ENCODE peak calls at places on chromosome 10, in four cellular contexts. One of them, this sample, is unnamed.
A peak's percentile ranks its signal among the peaks of the same experiment; 100 is the strongest.

GRCh38 chr10:75406158-75407065 is 4.8 kb upstream of the ZNF503 start:
- DNase-seq in activated B cell treated with CpG ODN at 0.5 μM for 24 hours: no peak
- DNase-seq in PC-9: no peak
- DNase-seq in CD8-positive, alpha-beta T cell: no peak
- DNase-seq in this sample: no peak

GRCh38 chr10:89342219-89342966 is 14.6 kb downstream of the IFIT3 start:
- DNase-seq in activated B cell treated with CpG ODN at 0.5 μM for 24 hours: no peak
- DNase-seq in PC-9: no peak
- DNase-seq in CD8-positive, alpha-beta T cell: no peak
- DNase-seq in this sample: no peak

GRCh38 chr10:99329238-99329890 is at the start of gene CNNM1:
- DNase-seq in CD8-positive, alpha-beta T cell: no peak
- DNase-seq in PC-9: no peak
- DNase-seq in activated B cell treated with CpG ODN at 0.5 μM for 24 hours: no peak
- DNase-seq in this sample: no peak

GRCh38 chr10:16116404-16117304 is 256.3 kb upstream of the MINDY3 start:
- DNase-seq in PC-9: peak; percentile 1
- DNase-seq in activated B cell treated with CpG ODN at 0.5 μM for 24 hours: no peak
- DNase-seq in CD8-positive, alpha-beta T cell: no peak
- DNase-seq in this sample: no peak

GRCh38 chr10:8279598-8279997 is 225.1 kb downstream of the GATA3 start:
- DNase-seq in PC-9: peak; percentile 34
- DNase-seq in CD8-positive, alpha-beta T cell: no peak
- DNase-seq in activated B cell treated with CpG ODN at 0.5 μM for 24 hours: no peak
- DNase-seq in this sample: no peak

GRCh38 chr10:91901784-91902677 is 7.3 kb downstream of the FGFBP3 start:
- DNase-seq in CD8-positive, alpha-beta T cell: peak; percentile 32
- DNase-seq in activated B cell treated with CpG ODN at 0.5 μM for 24 hours: no peak
- DNase-seq in PC-9: peak; percentile 12
- DNase-seq in this sample: peak; percentile 37

GRCh38 chr10:24150853-24151252 is 58.1 kb upstream of the KIAA1217 start:
- DNase-seq in CD8-positive, alpha-beta T cell: no peak
- DNase-seq in activated B cell treated with CpG ODN at 0.5 μM for 24 hours: no peak
- DNase-seq in PC-9: no peak
- DNase-seq in this sample: no peak

GRCh38 chr10:60896033-60896432 is 48.0 kb downstream of the RHOBTB1 start:
- DNase-seq in CD8-positive, alpha-beta T cell: no peak
- DNase-seq in activated B cell treated with CpG ODN at 0.5 μM for 24 hours: no peak
- DNase-seq in PC-9: no peak
- DNase-seq in this sample: no peak

GRCh38 chr10:89278034-89278535 is 23.8 kb upstream of the IFIT2 start:
- DNase-seq in CD8-positive, alpha-beta T cell: no peak
- DNase-seq in activated B cell treated with CpG ODN at 0.5 μM for 24 hours: no peak
- DNase-seq in PC-9: peak; percentile 69
- DNase-seq in this sample: no peak

GRCh38 chr10:89086801-89087513 is 96.4 kb downstream of the FAS start:
- DNase-seq in PC-9: no peak
- DNase-seq in activated B cell treated with CpG ODN at 0.5 μM for 24 hours: no peak
- DNase-seq in CD8-positive, alpha-beta T cell: no peak
- DNase-seq in this sample: no peak

GRCh38 chr10:46550076-46550790 is 6.2 kb downstream of the GPRIN2 start:
- DNase-seq in activated B cell treated with CpG ODN at 0.5 μM for 24 hours: no peak
- DNase-seq in PC-9: no peak
- DNase-seq in CD8-positive, alpha-beta T cell: peak; percentile 6
- DNase-seq in this sample: peak; percentile 9

GRCh38 chr10:3107426-3107961 is 40.1 kb downstream of the PFKP start:
- DNase-seq in activated B cell treated with CpG ODN at 0.5 μM for 24 hours: no peak
- DNase-seq in CD8-positive, alpha-beta T cell: no peak
- DNase-seq in PC-9: peak; percentile 74
- DNase-seq in this sample: no peak

GRCh38 chr10:90087197-90088007 is 386.0 kb downstream of the KIF20B start:
- DNase-seq in CD8-positive, alpha-beta T cell: no peak
- DNase-seq in activated B cell treated with CpG ODN at 0.5 μM for 24 hours: no peak
- DNase-seq in PC-9: no peak
- DNase-seq in this sample: no peak

GRCh38 chr10:94292448-94293118 is 70.2 kb downstream of the NOC3L start:
- DNase-seq in CD8-positive, alpha-beta T cell: no peak
- DNase-seq in PC-9: peak; percentile 4
- DNase-seq in activated B cell treated with CpG ODN at 0.5 μM for 24 hours: no peak
- DNase-seq in this sample: no peak

GRCh38 chr10:111872591-111872990 is 311.0 kb downstream of the GPAM start:
- DNase-seq in PC-9: no peak
- DNase-seq in CD8-positive, alpha-beta T cell: no peak
- DNase-seq in activated B cell treated with CpG ODN at 0.5 μM for 24 hours: no peak
- DNase-seq in this sample: no peak

GRCh38 chr10:12950583-12951128 is 50.9 kb downstream of the CCDC3 start:
- DNase-seq in CD8-positive, alpha-beta T cell: no peak
- DNase-seq in activated B cell treated with CpG ODN at 0.5 μM for 24 hours: no peak
- DNase-seq in PC-9: no peak
- DNase-seq in this sample: no peak

GRCh38 chr10:1347962-1348772 is 292.0 kb downstream of the WDR37 start:
- DNase-seq in CD8-positive, alpha-beta T cell: no peak
- DNase-seq in PC-9: no peak
- DNase-seq in activated B cell treated with CpG ODN at 0.5 μM for 24 hours: no peak
- DNase-seq in this sample: no peak

GRCh38 chr10:124251317-124251716 is 157.9 kb upstream of the CHST15 start:
- DNase-seq in PC-9: no peak
- DNase-seq in activated B cell treated with CpG ODN at 0.5 μM for 24 hours: no peak
- DNase-seq in CD8-positive, alpha-beta T cell: no peak
- DNase-seq in this sample: no peak

GRCh38 chr10:124249196-124249595 is 155.8 kb upstream of the CHST15 start:
- DNase-seq in CD8-positive, alpha-beta T cell: no peak
- DNase-seq in PC-9: no peak
- DNase-seq in activated B cell treated with CpG ODN at 0.5 μM for 24 hours: no peak
- DNase-seq in this sample: no peak

GRCh38 chr10:124250506-124250905 is 157.1 kb upstream of the CHST15 start:
- DNase-seq in PC-9: no peak
- DNase-seq in CD8-positive, alpha-beta T cell: no peak
- DNase-seq in activated B cell treated with CpG ODN at 0.5 μM for 24 hours: no peak
- DNase-seq in this sample: no peak

GRCh38 chr10:124248646-124249045 is 155.2 kb upstream of the CHST15 start:
- DNase-seq in PC-9: no peak
- DNase-seq in CD8-positive, alpha-beta T cell: no peak
- DNase-seq in activated B cell treated with CpG ODN at 0.5 μM for 24 hours: no peak
- DNase-seq in this sample: no peak

GRCh38 chr10:124249812-124250432 is 156.5 kb upstream of the CHST15 start:
- DNase-seq in activated B cell treated with CpG ODN at 0.5 μM for 24 hours: no peak
- DNase-seq in PC-9: no peak
- DNase-seq in CD8-positive, alpha-beta T cell: no peak
- DNase-seq in this sample: no peak
- TF ChIP-seq CTCF in activated B cell treated with CpG ODN at 0.5 μM for 24 hours: no peak
- TF ChIP-seq CTCF in PC-9: peak; percentile 38
- TF ChIP-seq CTCF in CD8-positive, alpha-beta T cell: no peak
- TF ChIP-seq CTCF in this sample: no peak

GRCh38 chr10:84204610-84205009 is 10.3 kb downstream of the CDHR1 start:
- DNase-seq in activated B cell treated with CpG ODN at 0.5 μM for 24 hours: no peak
- DNase-seq in CD8-positive, alpha-beta T cell: no peak
- DNase-seq in PC-9: no peak
- DNase-seq in this sample: no peak

GRCh38 chr10:84205853-84206513 is 11.6 kb downstream of the CDHR1 start:
- DNase-seq in PC-9: no peak
- DNase-seq in CD8-positive, alpha-beta T cell: no peak
- DNase-seq in activated B cell treated with CpG ODN at 0.5 μM for 24 hours: no peak
- DNase-seq in this sample: no peak

GRCh38 chr10:84204122-84204521 is 9.8 kb downstream of the CDHR1 start:
- DNase-seq in CD8-positive, alpha-beta T cell: no peak
- DNase-seq in PC-9: no peak
- DNase-seq in activated B cell treated with CpG ODN at 0.5 μM for 24 hours: no peak
- DNase-seq in this sample: no peak

GRCh38 chr10:84208023-84208422 is 13.7 kb downstream of the CDHR1 start:
- DNase-seq in activated B cell treated with CpG ODN at 0.5 μM for 24 hours: no peak
- DNase-seq in CD8-positive, alpha-beta T cell: no peak
- DNase-seq in PC-9: no peak
- DNase-seq in this sample: no peak

GRCh38 chr10:84205049-84205852 is 10.9 kb downstream of the CDHR1 start:
- DNase-seq in PC-9: peak; percentile 40
- DNase-seq in CD8-positive, alpha-beta T cell: peak; percentile 76
- DNase-seq in activated B cell treated with CpG ODN at 0.5 μM for 24 hours: peak; percentile 49
- DNase-seq in this sample: peak; percentile 67
- TF ChIP-seq CTCF in PC-9: peak; percentile 90
- TF ChIP-seq CTCF in CD8-positive, alpha-beta T cell: peak; percentile 81
- TF ChIP-seq CTCF in activated B cell treated with CpG ODN at 0.5 μM for 24 hours: no peak
- TF ChIP-seq CTCF in this sample: peak; percentile 90

GRCh38 chr10:96417432-96417831 is 58.6 kb upstream of the OPALIN start:
- DNase-seq in CD8-positive, alpha-beta T cell: no peak
- DNase-seq in PC-9: no peak
- DNase-seq in activated B cell treated with CpG ODN at 0.5 μM for 24 hours: no peak
- DNase-seq in this sample: no peak
- TF ChIP-seq CTCF in CD8-positive, alpha-beta T cell: no peak
- TF ChIP-seq CTCF in PC-9: no peak
- TF ChIP-seq CTCF in activated B cell treated with CpG ODN at 0.5 μM for 24 hours: no peak
- TF ChIP-seq CTCF in this sample: no peak

DNA sequence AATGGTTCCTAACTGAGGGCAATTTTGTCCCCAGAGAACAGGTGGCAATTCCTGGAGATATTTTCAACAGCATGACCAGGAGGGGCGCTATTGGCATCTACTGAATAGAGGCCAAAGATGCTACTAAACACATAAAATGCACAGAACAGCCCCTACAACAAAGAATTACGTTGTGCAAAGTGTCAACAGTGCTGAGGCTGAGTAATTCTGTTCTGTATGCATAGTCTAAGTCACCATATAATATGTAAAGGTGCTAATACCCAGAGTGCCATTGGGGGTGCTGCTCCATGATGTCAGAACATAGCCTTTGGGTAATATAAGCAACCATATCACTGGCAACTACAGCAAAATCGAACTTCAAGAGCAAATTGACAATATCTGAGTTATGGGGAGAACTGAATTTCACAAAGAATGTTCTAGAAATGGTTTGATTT is 213.3 kb upstream of the PHYHIPL start:
- DNase-seq in PC-9: no peak
- DNase-seq in activated B cell treated with CpG ODN at 0.5 μM for 24 hours: no peak
- DNase-seq in CD8-positive, alpha-beta T cell: no peak
- DNase-seq in this sample: no peak
- TF ChIP-seq CTCF in PC-9: peak; percentile 47
- TF ChIP-seq CTCF in activated B cell treated with CpG ODN at 0.5 μM for 24 hours: no peak
- TF ChIP-seq CTCF in CD8-positive, alpha-beta T cell: no peak
- TF ChIP-seq CTCF in this sample: no peak

GRCh38 chr10:96831867-96832720 is at the start of gene LCOR:
- DNase-seq in activated B cell treated with CpG ODN at 0.5 μM for 24 hours: peak; percentile 87
- DNase-seq in PC-9: peak; percentile 79
- DNase-seq in CD8-positive, alpha-beta T cell: peak; percentile 80
- DNase-seq in this sample: peak; percentile 82
- TF ChIP-seq CTCF in activated B cell treated with CpG ODN at 0.5 μM for 24 hours: no peak
- TF ChIP-seq CTCF in PC-9: no peak
- TF ChIP-seq CTCF in CD8-positive, alpha-beta T cell: no peak
- TF ChIP-seq CTCF in this sample: no peak

GRCh38 chr10:133143546-133143945 is 16.5 kb upstream of the KNDC1 start:
- DNase-seq in CD8-positive, alpha-beta T cell: no peak
- DNase-seq in PC-9: no peak
- DNase-seq in activated B cell treated with CpG ODN at 0.5 μM for 24 hours: no peak
- DNase-seq in this sample: no peak

GRCh38 chr10:133141144-133141962 is 18.7 kb upstream of the KNDC1 start:
- DNase-seq in activated B cell treated with CpG ODN at 0.5 μM for 24 hours: no peak
- DNase-seq in PC-9: no peak
- DNase-seq in CD8-positive, alpha-beta T cell: no peak
- DNase-seq in this sample: no peak

GRCh38 chr10:133141963-133142350 is 18.1 kb upstream of the KNDC1 start:
- DNase-seq in PC-9: no peak
- DNase-seq in activated B cell treated with CpG ODN at 0.5 μM for 24 hours: no peak
- DNase-seq in CD8-positive, alpha-beta T cell: no peak
- DNase-seq in this sample: no peak

GRCh38 chr10:133143200-133143533 is 16.9 kb upstream of the KNDC1 start:
- DNase-seq in CD8-positive, alpha-beta T cell: no peak
- DNase-seq in activated B cell treated with CpG ODN at 0.5 μM for 24 hours: no peak
- DNase-seq in PC-9: no peak
- DNase-seq in this sample: no peak

DNA sequence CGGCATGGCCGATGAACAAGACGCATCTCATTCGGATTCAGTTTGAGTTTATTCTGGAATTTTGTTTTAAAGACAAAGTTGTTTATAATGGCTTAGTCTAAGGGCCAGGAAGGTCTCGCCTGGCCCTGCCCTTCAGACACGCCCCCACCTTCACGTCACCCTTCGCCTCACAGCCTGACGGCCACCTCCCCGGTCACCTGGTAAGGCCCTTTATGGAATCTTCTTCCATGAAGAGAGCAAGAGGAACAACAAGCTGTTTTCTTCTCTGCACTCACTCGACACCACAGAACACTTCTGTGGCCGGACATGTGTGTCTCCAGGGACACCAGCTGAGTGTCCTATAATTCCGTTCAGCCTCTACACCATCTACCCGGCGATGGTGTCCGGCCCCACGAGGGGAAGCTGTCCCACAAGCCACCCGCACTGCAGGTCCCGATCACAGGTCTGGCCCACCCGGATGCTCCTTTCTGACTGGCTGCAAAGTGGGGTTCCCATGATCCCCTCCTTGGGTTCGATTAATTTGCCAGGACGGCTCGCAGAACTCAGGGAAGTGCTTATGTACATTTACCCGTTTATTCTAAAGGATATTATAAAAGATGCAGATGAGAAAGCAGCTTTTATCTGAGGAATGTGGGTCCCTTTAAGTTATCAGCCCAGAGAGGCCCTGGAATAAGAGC is 17.4 kb upstream of the KNDC1 start:
- DNase-seq in activated B cell treated with CpG ODN at 0.5 μM for 24 hours: no peak
- DNase-seq in CD8-positive, alpha-beta T cell: no peak
- DNase-seq in PC-9: no peak
- DNase-seq in this sample: no peak
- TF ChIP-seq CTCF in activated B cell treated with CpG ODN at 0.5 μM for 24 hours: no peak
- TF ChIP-seq CTCF in CD8-positive, alpha-beta T cell: no peak
- TF ChIP-seq CTCF in PC-9: no peak
- TF ChIP-seq CTCF in this sample: no peak

GRCh38 chr10:34319197-34319846 is 495.8 kb downstream of the PARD3 start:
- DNase-seq in CD8-positive, alpha-beta T cell: no peak
- DNase-seq in PC-9: peak; percentile 48
- DNase-seq in activated B cell treated with CpG ODN at 0.5 μM for 24 hours: no peak
- DNase-seq in this sample: no peak
- TF ChIP-seq CTCF in CD8-positive, alpha-beta T cell: no peak
- TF ChIP-seq CTCF in PC-9: no peak
- TF ChIP-seq CTCF in activated B cell treated with CpG ODN at 0.5 μM for 24 hours: no peak
- TF ChIP-seq CTCF in this sample: no peak

DNA sequence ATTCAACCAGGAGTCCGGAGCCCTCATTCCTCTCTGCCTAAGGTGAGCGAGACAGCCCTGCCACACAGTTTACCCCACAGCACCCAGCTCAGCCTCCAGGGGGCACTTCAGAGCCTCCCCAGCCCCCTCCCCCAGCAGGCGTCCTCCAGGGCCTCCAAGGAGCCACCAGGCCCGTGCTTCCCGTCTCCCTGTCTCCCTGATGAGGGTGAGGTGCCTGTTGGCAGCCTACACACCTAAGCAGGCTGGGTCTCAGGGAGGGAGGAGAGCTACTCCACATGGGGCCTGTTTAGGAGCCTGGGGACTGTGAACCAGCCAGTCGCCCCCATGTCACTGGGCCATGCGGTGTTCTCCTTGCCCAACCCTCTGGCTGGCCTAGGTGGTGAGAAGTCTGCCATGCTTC is 28.9 kb upstream of the TRIM8 start:
- DNase-seq in PC-9: no peak
- DNase-seq in activated B cell treated with CpG ODN at 0.5 μM for 24 hours: no peak
- DNase-seq in CD8-positive, alpha-beta T cell: peak; percentile 32
- DNase-seq in this sample: no peak
- TF ChIP-seq CTCF in PC-9: peak; percentile 31
- TF ChIP-seq CTCF in activated B cell treated with CpG ODN at 0.5 μM for 24 hours: no peak
- TF ChIP-seq CTCF in CD8-positive, alpha-beta T cell: no peak
- TF ChIP-seq CTCF in this sample: no peak

GRCh38 chr10:84541289-84541637 is 212.9 kb downstream of the CCSER2 start:
- DNase-seq in PC-9: no peak
- DNase-seq in CD8-positive, alpha-beta T cell: no peak
- DNase-seq in activated B cell treated with CpG ODN at 0.5 μM for 24 hours: no peak
- DNase-seq in this sample: no peak
- TF ChIP-seq CTCF in PC-9: peak; percentile 17
- TF ChIP-seq CTCF in CD8-positive, alpha-beta T cell: no peak
- TF ChIP-seq CTCF in activated B cell treated with CpG ODN at 0.5 μM for 24 hours: no peak
- TF ChIP-seq CTCF in this sample: no peak

This sample was measured in natural killer cell.